ENCODE peak calls at places on chromosomes 4 and X, in eight cellular contexts. A is esophagus squamous epithelium, D is NB4, P is HFF-Myc, Y is brain microvascular endothelial cell, X is GM12865, E is stomach, F is astrocyte of the spinal cord. T is an unnamed sample.

GRCh38 chr4:159764343-159764952 is 661.6 kb downstream of the RAPGEF2 start:
- DNase-seq in A (no peak), D (peak; percentile 56), P (peak; percentile 10), Y (peak; percentile 70), X (peak; percentile 50), E (no peak), F (peak; percentile 85), T (peak; percentile 67)

GRCh38 chrX:15530318-15530717 is 29.7 kb downstream of the BMX start:
- DNase-seq in A (no peak), D (no peak), P (no peak), Y (no peak), X (no peak), E (no peak), F (no peak), T (no peak)

GRCh38 chrX:140514554-140514953 is 9.7 kb upstream of the SOX3 start:
- DNase-seq in A (no peak), D (no peak), P (no peak), Y (no peak), X (no peak), E (no peak), F (no peak), T (no peak)

GRCh38 chrX:24838624-24839023 is 144.9 kb downstream of the POLA1 start:
- DNase-seq in A (no peak), D (peak; percentile 39), P (no peak), Y (peak; percentile 39), X (peak; percentile 26), E (no peak), F (peak; percentile 50), T (peak; percentile 56)

GRCh38 chr4:36064147-36064546 is 180.2 kb downstream of the ARAP2 start:
- DNase-seq in A (no peak), D (no peak), P (no peak), Y (no peak), X (no peak), E (no peak), F (no peak), T (no peak)

GRCh38 chr4:108774809-108775530 is 12.1 kb upstream of the ETNPPL start:
- DNase-seq in A (no peak), D (no peak), P (no peak), Y (no peak), X (no peak), E (peak; percentile 78), F (no peak), T (no peak)

GRCh38 chr4:38504396-38504715 is 159.6 kb upstream of the KLF3 start:
- DNase-seq in A (no peak), D (no peak), P (no peak), Y (no peak), X (no peak), E (no peak), F (no peak), T (no peak)

GRCh38 chr4:120855307-120856001 is 67.1 kb downstream of the PRDM5 start:
- DNase-seq in A (no peak), D (no peak), P (no peak), Y (no peak), X (peak; percentile 72), E (no peak), F (no peak), T (no peak)

GRCh38 chr4:87720094-87720691 is 70.1 kb downstream of the DMP1 start:
- DNase-seq in A (no peak), D (no peak), P (no peak), Y (no peak), X (no peak), E (no peak), F (no peak), T (no peak)

GRCh38 chr4:76745264-76745663 is 152.7 kb downstream of the SOWAHB start:
- DNase-seq in A (no peak), D (no peak), P (no peak), Y (no peak), X (no peak), E (no peak), F (no peak), T (peak; percentile 64)

GRCh38 chr4:76740866-76741662 is 156.9 kb downstream of the SOWAHB start:
- DNase-seq in A (no peak), D (no peak), P (no peak), Y (no peak), X (no peak), E (no peak), F (no peak), T (no peak)

GRCh38 chr4:76741663-76742020 is 156.3 kb downstream of the SOWAHB start:
- DNase-seq in A (no peak), D (no peak), P (no peak), Y (no peak), X (no peak), E (no peak), F (no peak), T (no peak)

GRCh38 chr4:76747613-76748012 is 150.3 kb downstream of the SOWAHB start:
- DNase-seq in A (no peak), D (no peak), P (no peak), Y (no peak), X (no peak), E (no peak), F (no peak), T (no peak)

GRCh38 chr4:76744253-76744921 is 153.6 kb downstream of the SOWAHB start:
- DNase-seq in A (no peak), D (no peak), P (no peak), Y (peak; percentile 61), X (no peak), E (no peak), F (peak; percentile 60), T (peak; percentile 84)
- H3K4me3 ChIP-seq in A (no peak overlapping the region), D (no peak overlapping the region), P (no peak overlapping the region), Y (no peak overlapping the region), X (no peak overlapping the region), E (no peak overlapping the region), F (no peak overlapping the region), T (no peak overlapping the region)

GRCh38 chr4:154328030-154328429 is 163.6 kb downstream of the DCHS2 start:
- DNase-seq in A (no peak), D (no peak), P (no peak), Y (no peak), X (no peak), E (no peak), F (no peak), T (no peak)

GRCh38 chr4:154329268-154329858 is 162.2 kb downstream of the DCHS2 start:
- DNase-seq in A (no peak), D (peak; percentile 35), P (no peak), Y (no peak), X (peak; percentile 23), E (no peak), F (peak; percentile 36), T (peak; percentile 46)

GRCh38 chr4:154329939-154330338 is 161.7 kb downstream of the DCHS2 start:
- DNase-seq in A (no peak), D (no peak), P (no peak), Y (no peak), X (no peak), E (no peak), F (no peak), T (peak; percentile 66)

GRCh38 chr4:154335588-154335987 is 156.0 kb downstream of the DCHS2 start:
- DNase-seq in A (no peak), D (no peak), P (no peak), Y (no peak), X (no peak), E (no peak), F (no peak), T (no peak)

GRCh38 chr4:154332681-154333421 is 158.7 kb downstream of the DCHS2 start:
- DNase-seq in A (no peak), D (no peak), P (no peak), Y (peak; percentile 9), X (peak; percentile 54), E (no peak), F (no peak), T (peak; percentile 5)
- TF ChIP-seq CTCF in A (no peak), D (no peak), P (no peak), Y (no peak), X (no peak), E (no peak), F (no peak), T (no peak)

GRCh38 chr4:2934077-2934812 is 29.0 kb downstream of the NOP14 start:
- DNase-seq in A (no peak), D (peak; percentile 95), P (no peak), Y (peak; percentile 38), X (peak; percentile 58), E (peak; percentile 57), F (peak; percentile 25), T (peak; percentile 57)

GRCh38 chr4:2933566-2934076 is 29.6 kb downstream of the NOP14 start:
- DNase-seq in A (no peak), D (no peak), P (no peak), Y (no peak), X (no peak), E (no peak), F (no peak), T (no peak)

GRCh38 chr4:2931765-2932560 is 31.2 kb downstream of the NOP14 start:
- DNase-seq in A (peak; percentile 39), D (peak; percentile 94), P (no peak), Y (no peak), X (peak; percentile 89), E (peak; percentile 60), F (no peak), T (no peak)

GRCh38 chr4:2932561-2932950 is 30.6 kb downstream of the NOP14 start:
- DNase-seq in A (no peak), D (no peak), P (no peak), Y (no peak), X (peak; percentile 24), E (peak; percentile 26), F (no peak), T (no peak)

DNA sequence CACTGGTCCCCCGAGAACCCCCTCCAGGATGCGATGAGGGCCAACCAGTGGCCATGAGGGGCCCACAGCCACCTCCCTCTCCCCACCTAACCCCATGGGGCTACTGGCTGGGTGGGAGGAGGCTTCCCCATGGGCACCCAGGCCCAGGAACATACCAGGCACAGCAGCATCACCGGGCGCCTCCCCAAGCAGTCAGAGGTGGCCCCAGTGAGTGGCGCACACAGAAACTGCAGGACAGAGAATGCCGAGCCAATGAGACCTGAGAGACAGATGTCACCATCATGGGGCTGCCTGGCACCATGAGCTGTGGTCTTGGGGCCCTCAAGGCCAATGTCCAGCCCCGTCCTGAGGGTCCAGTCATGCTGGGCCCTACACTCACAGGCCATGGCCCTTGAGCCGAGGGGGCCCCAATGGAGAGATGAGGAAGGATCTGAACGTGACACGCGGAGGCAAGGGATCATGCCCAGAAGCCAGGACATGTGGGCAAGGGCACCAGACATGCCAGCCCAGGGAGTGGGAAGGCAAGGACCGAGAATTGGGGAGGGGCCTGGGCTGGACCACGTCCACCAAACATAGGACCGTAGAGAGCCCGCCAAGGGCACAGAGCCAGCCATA is 30.1 kb downstream of the NOP14 start:
- DNase-seq in A (no peak), D (peak; percentile 86), P (no peak), Y (no peak), X (peak; percentile 67), E (peak; percentile 38), F (no peak), T (no peak)
- H3K4me3 ChIP-seq in A (peak overlapping the region; percentile 97), D (peak overlapping the region; percentile 87), P (peak overlapping the region; percentile 71), Y (peak overlapping the region; percentile 85), X (peak overlapping the region; percentile 71), E (peak overlapping the region; percentile 85), F (peak overlapping the region; percentile 74), T (peak overlapping the region; percentile 66)

DNA sequence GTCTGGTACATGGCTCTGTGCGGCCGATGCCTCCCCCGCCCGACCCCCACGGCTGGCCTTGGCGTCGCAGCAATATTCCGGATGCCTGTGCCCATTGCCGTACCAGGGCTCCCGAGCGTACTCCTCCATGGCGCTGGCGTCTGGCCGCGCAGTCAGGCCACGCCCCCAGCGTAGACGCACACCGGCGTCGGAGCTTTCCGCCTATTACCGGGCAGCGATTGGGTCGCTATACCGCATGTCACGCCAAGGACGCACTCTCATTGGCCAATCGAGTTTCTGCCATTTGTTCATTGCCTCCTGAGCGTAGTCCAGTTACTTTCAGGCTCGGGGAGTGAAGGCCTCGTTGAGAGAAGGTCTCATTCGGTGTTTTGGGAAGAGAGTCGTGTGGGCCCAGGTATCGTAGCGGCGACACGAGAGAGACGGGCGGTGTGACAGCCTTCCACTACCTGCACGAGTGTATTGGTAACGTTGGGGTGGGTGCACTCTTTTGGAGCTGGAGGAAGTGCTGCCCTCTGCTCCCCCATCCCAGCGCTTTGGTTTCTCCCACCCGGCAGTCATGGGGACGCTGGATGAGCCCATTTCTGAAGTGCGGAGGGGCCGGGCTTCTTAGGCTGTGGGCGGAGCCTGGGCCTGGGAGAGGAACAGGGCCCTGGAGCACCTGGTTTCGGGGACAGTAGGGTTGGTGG is at the start of the genes PQBP1 and TIMM17B:
- DNase-seq in A (peak; percentile 47), D (peak; percentile 96), P (peak; percentile 91), Y (peak; percentile 93), X (peak; percentile 96), E (peak; percentile 89), F (peak; percentile 96), T (peak; percentile 97)
- TF ChIP-seq CTCF in A (no peak), D (no peak), P (no peak), Y (no peak), X (no peak), E (no peak), F (no peak), T (no peak)

T was measured in fibroblast of pulmonary artery.